ENCODE peak calls at places on chromosomes 16 and 17, in five cellular contexts. X is IMR-90; F is renal cortical epithelial cell; Y is HTR-8/SVneo; B is stimulated activated CD8-positive, alpha-beta memory T cell treated with anti-CD3 and anti-CD28 coated beads, Interleukin-7, amount 100 ng/mL, for 1 hour. S is an unnamed sample.

GRCh38 chr17:50281739-50282401 is 7.6 kb downstream of the TMEM92 start:
- DNase-seq in X (no peak), F (no peak), Y (no peak), B (no peak), S (no peak)

GRCh38 chr17:75557075-75557851 is 30.3 kb upstream of the MYO15B start:
- DNase-seq in X (peak; percentile 17), F (peak; percentile 94), Y (peak; percentile 73), B (no peak), S (no peak)

GRCh38 chr17:35915153-35915969 is 15.2 kb downstream of the RDM1 start:
- DNase-seq in X (no peak), F (peak; percentile 41), Y (no peak), B (no peak), S (no peak)

GRCh38 chr17:48997827-48998556 is 807 bp downstream of the IGF2BP1 start:
- DNase-seq in X (no peak), F (no peak), Y (no peak), B (no peak), S (no peak)

GRCh38 chr17:19703776-19704371 is 12.5 kb downstream of the SLC47A2 start:
- DNase-seq in X (no peak), F (no peak), Y (no peak), B (no peak), S (no peak)

GRCh38 chr16:84555418-84556196 is 51.1 kb upstream of the MEAK7 start:
- DNase-seq in X (no peak), F (no peak), Y (no peak), B (no peak), S (no peak)

GRCh38 chr16:19916064-19916463 is 31.4 kb upstream of the GPRC5B start:
- DNase-seq in X (no peak), F (no peak), Y (no peak), B (no peak), S (no peak)

GRCh38 chr16:1053700-1054368 is 18.7 kb upstream of the SSTR5 start:
- DNase-seq in X (no peak), F (no peak), Y (no peak), B (no peak), S (no peak)

GRCh38 chr16:23357761-23358290 is 55.7 kb downstream of the SCNN1B start:
- DNase-seq in X (no peak), F (no peak), Y (no peak), B (no peak), S (no peak)

GRCh38 chr16:705748-706188 is at the start of gene FBXL16:
- DNase-seq in X (no peak), F (no peak), Y (peak; percentile 71), B (no peak), S (no peak)

GRCh38 chr16:46862555-46863447 is 21.4 kb upstream of the GPT2 start:
- DNase-seq in X (peak; percentile 37), F (no peak), Y (no peak), B (no peak), S (no peak)

GRCh38 chr17:55577011-55577586 is 65.8 kb upstream of the SMIM36 start:
- DNase-seq in X (peak; percentile 84), F (peak; percentile 62), Y (no peak), B (no peak), S (no peak)

GRCh38 chr16:67528222-67528869 is at the start of gene RIPOR1:
- DNase-seq in X (no peak), F (no peak), Y (no peak), B (no peak), S (no peak)

GRCh38 chr17:8753976-8754440 is 4.3 kb downstream of the SPDYE4 start:
- DNase-seq in X (peak; percentile 6), F (peak; percentile 23), Y (peak; percentile 48), B (no peak), S (no peak)

GRCh38 chr16:81137012-81137335 is 40.8 kb upstream of the GCSH start:
- DNase-seq in X (peak; percentile 24), F (no peak), Y (no peak), B (no peak), S (no peak)

GRCh38 chr17:54891176-54891821 is 9.4 kb upstream of the TOM1L1 start:
- DNase-seq in X (peak; percentile 73), F (peak; percentile 70), Y (peak; percentile 85), B (no peak), S (no peak)

GRCh38 chr16:87460936-87461335 is 31.9 kb downstream of the ZCCHC14 start:
- DNase-seq in X (no peak), F (no peak), Y (no peak), B (no peak), S (no peak)

GRCh38 chr16:50598256-50598894 is 50.2 kb downstream of the NKD1 start:
- DNase-seq in X (no peak), F (no peak), Y (no peak), B (no peak), S (no peak)

GRCh38 chr17:673200-673681 is 41.4 kb downstream of the VPS53 start:
- DNase-seq in X (peak; percentile 78), F (no peak), Y (no peak), B (no peak), S (no peak)

GRCh38 chr16:1428511-1428910 is 2.4 kb upstream of the PERCC1 start:
- DNase-seq in X (no peak), F (no peak), Y (no peak), B (no peak), S (no peak)

GRCh38 chr17:44804301-44805061 is 25.6 kb downstream of the GJC1 start:
- DNase-seq in X (no peak), F (no peak), Y (no peak), B (no peak), S (no peak)

GRCh38 chr16:27918755-27919154 is 144.8 kb downstream of the GSG1L start:
- DNase-seq in X (peak; percentile 4), F (no peak), Y (no peak), B (no peak), S (no peak)

GRCh38 chr16:65524997-65525396 is 403.1 kb upstream of the CDH11 start:
- DNase-seq in X (peak; percentile 97), F (peak; percentile 63), Y (no peak), B (no peak), S (no peak)

GRCh38 chr17:34542700-34543336 is 36.6 kb upstream of the TMEM132E start:
- DNase-seq in X (no peak), F (no peak), Y (no peak), B (peak; percentile 19), S (peak; percentile 51)

GRCh38 chr17:66143657-66144282 is 48.2 kb downstream of the CEP112 start:
- DNase-seq in X (no peak), F (no peak), Y (no peak), B (no peak), S (no peak)

GRCh38 chr17:64055183-64056142 is 35.0 kb upstream of the ICAM2 start:
- DNase-seq in X (no peak), F (no peak), Y (no peak), B (no peak), S (no peak)